ENCODE peak calls at places on chromosome 1, in five cellular contexts. One of them, this sample, is unnamed.

GRCh38 chr1:93638307-93638847 is 43.3 kb downstream of the BCAR3 start:
- DNase-seq in stomach: peak; percentile 81
- DNase-seq in GDM1: no peak
- DNase-seq in NCI-H774: no peak
- DNase-seq in fibroblast of mammary gland: no peak
- DNase-seq in this sample: peak; percentile 93

GRCh38 chr1:109800291-109800690 is 36.6 kb upstream of the EPS8L3 start:
- DNase-seq in stomach: no peak
- DNase-seq in GDM1: no peak
- DNase-seq in NCI-H774: no peak
- DNase-seq in fibroblast of mammary gland: no peak
- DNase-seq in this sample: no peak

GRCh38 chr1:16095447-16095846 is 22.0 kb upstream of the FAM131C start:
- DNase-seq in stomach: no peak
- DNase-seq in GDM1: no peak
- DNase-seq in NCI-H774: no peak
- DNase-seq in fibroblast of mammary gland: no peak
- DNase-seq in this sample: no peak

GRCh38 chr1:35851175-35851869 is 31.7 kb upstream of the AGO1 start:
- DNase-seq in stomach: no peak
- DNase-seq in GDM1: no peak
- DNase-seq in NCI-H774: no peak
- DNase-seq in fibroblast of mammary gland: peak; percentile 38
- DNase-seq in this sample: no peak

GRCh38 chr1:10347109-10347508 is 51.8 kb upstream of the PGD start:
- DNase-seq in stomach: no peak
- DNase-seq in GDM1: no peak
- DNase-seq in NCI-H774: no peak
- DNase-seq in fibroblast of mammary gland: no peak
- DNase-seq in this sample: no peak

GRCh38 chr1:204945565-204945977 is 74.9 kb downstream of the NFASC start:
- DNase-seq in stomach: no peak
- DNase-seq in GDM1: no peak
- DNase-seq in NCI-H774: no peak
- DNase-seq in fibroblast of mammary gland: no peak
- DNase-seq in this sample: no peak

GRCh38 chr1:46547481-46548383 is 3.7 kb downstream of the KNCN start:
- DNase-seq in stomach: no peak
- DNase-seq in GDM1: no peak
- DNase-seq in NCI-H774: peak; percentile 40
- DNase-seq in fibroblast of mammary gland: peak; percentile 67
- DNase-seq in this sample: no peak

GRCh38 chr1:24711329-24711728 is 33.9 kb upstream of the CLIC4 start:
- DNase-seq in stomach: no peak
- DNase-seq in GDM1: no peak
- DNase-seq in NCI-H774: no peak
- DNase-seq in fibroblast of mammary gland: no peak
- DNase-seq in this sample: no peak

GRCh38 chr1:23367451-23367790 is 2.2 kb downstream of the ZNF436 start:
- DNase-seq in stomach: no peak
- DNase-seq in GDM1: no peak
- DNase-seq in NCI-H774: no peak
- DNase-seq in fibroblast of mammary gland: no peak
- DNase-seq in this sample: no peak

GRCh38 chr1:42963378-42964005 is 4.8 kb upstream of the SLC2A1 start:
- DNase-seq in stomach: no peak
- DNase-seq in GDM1: no peak
- DNase-seq in NCI-H774: peak; percentile 51
- DNase-seq in fibroblast of mammary gland: peak; percentile 72
- DNase-seq in this sample: peak; percentile 41

GRCh38 chr1:24089743-24090555 is 22.0 kb downstream of the MYOM3 start:
- DNase-seq in stomach: no peak
- DNase-seq in GDM1: no peak
- DNase-seq in NCI-H774: no peak
- DNase-seq in fibroblast of mammary gland: no peak
- DNase-seq in this sample: no peak

GRCh38 chr1:216045400-216045799 is 377.8 kb downstream of the USH2A start:
- DNase-seq in stomach: no peak
- DNase-seq in GDM1: no peak
- DNase-seq in NCI-H774: no peak
- DNase-seq in fibroblast of mammary gland: peak; percentile 87
- DNase-seq in this sample: peak; percentile 83

This sample was measured in NCI-H226.